ENCODE peak calls at places on chromosomes 2 and 18, in ten cellular contexts. H is amniotic epithelial cell; N is activated CD8-positive, alpha-beta memory T cell treated with anti-CD3 and anti-CD28 coated beads, Interleukin-2, amount 10 ng/mL, durations not matched to agents 7 days and 5 days; D is NCI-H1436; Y is bronchial epithelial cell; L is chondrocyte; T is WTC11; Z is SIG-M5; P is left colon; J is A549. B is an unnamed sample.

GRCh38 chr2:105102963-105103421 is 65.1 kb downstream of the MRPS9 start:
- DNase-seq in H (peak), N (no peak), D (no peak), Y (peak), L (no peak), T (peak), Z (no peak), P (no peak), J (peak), B (peak)

GRCh38 chr2:113014067-113014466 is 8.8 kb downstream of the IL36A start:
- DNase-seq in H (no peak), N (no peak), D (no peak), Y (no peak), L (no peak), T (no peak), Z (no peak), P (no peak), J (no peak), B (no peak)

GRCh38 chr2:224163573-224164307 is 124.7 kb upstream of the SERPINE2 start:
- DNase-seq in H (peak), N (no peak), D (no peak), Y (peak), L (no peak), T (no peak), Z (no peak), P (no peak), J (peak), B (peak)

GRCh38 chr2:161651547-161651946 is 27.3 kb downstream of the SLC4A10 start:
- DNase-seq in H (no peak), N (no peak), D (no peak), Y (no peak), L (no peak), T (no peak), Z (no peak), P (no peak), J (no peak), B (no peak)

GRCh38 chr2:180519276-180519675 is 461.1 kb upstream of the UBE2E3 start:
- DNase-seq in H (peak), N (no peak), D (no peak), Y (peak), L (no peak), T (no peak), Z (no peak), P (no peak), J (peak), B (peak)

GRCh38 chr18:5510109-5510846 is 33.5 kb downstream of the EPB41L3 start:
- DNase-seq in H (peak), N (no peak), D (no peak), Y (no peak), L (no peak), T (no peak), Z (no peak), P (no peak), J (no peak), B (peak)

GRCh38 chr2:6184532-6185302 is 492.5 kb downstream of the SOX11 start:
- DNase-seq in H (peak), N (no peak), D (peak), Y (no peak), L (no peak), T (no peak), Z (no peak), P (no peak), J (no peak), B (peak)

GRCh38 chr2:132668189-132668833 is 1.7 kb downstream of the LYPD1 start:
- DNase-seq in H (peak), N (no peak), D (peak), Y (no peak), L (no peak), T (peak), Z (no peak), P (no peak), J (peak), B (peak)

GRCh38 chr2:114729025-114729424 is 286.6 kb downstream of the DPP10 start:
- DNase-seq in H (no peak), N (no peak), D (peak), Y (peak), L (no peak), T (no peak), Z (no peak), P (no peak), J (peak), B (no peak)

GRCh38 chr2:3246928-3247714 is 130.5 kb downstream of the EIPR1 start:
- DNase-seq in H (no peak), N (no peak), D (no peak), Y (no peak), L (no peak), T (no peak), Z (no peak), P (no peak), J (no peak), B (no peak)

GRCh38 chr2:32168513-32168912 is 2.8 kb downstream of the SLC30A6 start:
- DNase-seq in H (no peak), N (no peak), D (no peak), Y (no peak), L (no peak), T (no peak), Z (no peak), P (no peak), J (no peak), B (peak)

GRCh38 chr2:74862268-74862964 is 28.5 kb downstream of the HK2 start:
- DNase-seq in H (no peak), N (no peak), D (no peak), Y (no peak), L (no peak), T (no peak), Z (no peak), P (peak), J (no peak), B (no peak)

GRCh38 chr2:10234409-10235094 is 68.2 kb upstream of the HPCAL1 start:
- DNase-seq in H (peak), N (no peak), D (no peak), Y (no peak), L (peak), T (peak), Z (no peak), P (peak), J (no peak), B (no peak)

GRCh38 chr2:131584940-131585339 is 57.3 kb downstream of the CCDC74A start:
- DNase-seq in H (no peak), N (no peak), D (no peak), Y (no peak), L (no peak), T (no peak), Z (no peak), P (no peak), J (no peak), B (no peak)

GRCh38 chr2:110655701-110656100 is 22.2 kb downstream of the BUB1 start:
- DNase-seq in H (no peak), N (no peak), D (no peak), Y (peak), L (no peak), T (no peak), Z (no peak), P (no peak), J (no peak), B (no peak)

GRCh38 chr2:134260726-134261125 is 6.9 kb downstream of the MGAT5 start:
- DNase-seq in H (peak), N (no peak), D (no peak), Y (no peak), L (no peak), T (no peak), Z (no peak), P (no peak), J (no peak), B (peak)

GRCh38 chr18:47772374-47773248 is 157.8 kb downstream of the SMAD2 start:
- DNase-seq in H (peak), N (peak), D (peak), Y (peak), L (no peak), T (peak), Z (no peak), P (peak), J (peak), B (peak)

GRCh38 chr2:109031481-109032228 is 42.6 kb upstream of the EDAR start:
- DNase-seq in H (peak), N (peak), D (no peak), Y (peak), L (no peak), T (peak), Z (peak), P (peak), J (no peak), B (peak)